ENCODE peak calls at places on chromosomes 5 and 9, in eight cellular contexts. T is HCT116, N is neural progenitor cell, K is hepatocyte, Z is GM23338, O is SK-N-SH, S is MM.1S, L is GM23248. J is an unnamed sample.

GRCh38 chr9:70053864-70054263 is 10.2 kb downstream of the MAMDC2 start:
- DNase-seq in T (peak; percentile 31), N (no peak), K (no peak), Z (no peak), O (no peak), S (no peak), L (no peak), J (no peak)

GRCh38 chr5:15600035-15600434 is 100.1 kb downstream of the FBXL7 start:
- DNase-seq in T (no peak), N (no peak), K (no peak), Z (no peak), O (no peak), S (no peak), L (no peak), J (no peak)

GRCh38 chr9:78123808-78124207 is 92.2 kb upstream of the GNAQ start:
- DNase-seq in T (no peak), N (no peak), K (no peak), Z (no peak), O (no peak), S (no peak), L (no peak), J (no peak)

GRCh38 chr9:18490591-18491370 is 16.8 kb downstream of the ADAMTSL1 start:
- DNase-seq in T (no peak), N (no peak), K (no peak), Z (no peak), O (no peak), S (no peak), L (peak; percentile 98), J (no peak)

GRCh38 chr9:110217656-110218099 is 9.7 kb upstream of the C9orf152 start:
- DNase-seq in T (peak; percentile 48), N (peak; percentile 52), K (peak; percentile 62), Z (peak; percentile 78), O (peak; percentile 35), S (peak; percentile 74), L (peak; percentile 66), J (peak; percentile 69)

GRCh38 chr9:27634879-27635278 is 61.6 kb upstream of the C9orf72 start:
- DNase-seq in T (no peak), N (no peak), K (no peak), Z (no peak), O (no peak), S (peak; percentile 19), L (no peak), J (no peak)

GRCh38 chr9:96344458-96345180 is 38.9 kb downstream of the SLC35D2 start:
- DNase-seq in T (peak; percentile 73), N (peak; percentile 44), K (peak; percentile 88), Z (peak; percentile 81), O (peak; percentile 63), S (no peak), L (peak; percentile 89), J (peak; percentile 2)

GRCh38 chr9:89477811-89478583 is 19.9 kb downstream of the SEMA4D start:
- DNase-seq in T (no peak), N (no peak), K (peak; percentile 55), Z (no peak), O (no peak), S (no peak), L (no peak), J (no peak)

GRCh38 chr9:104863180-104863883 is 64.6 kb downstream of the ABCA1 start:
- DNase-seq in T (peak; percentile 44), N (peak; percentile 88), K (peak; percentile 78), Z (peak; percentile 91), O (peak; percentile 82), S (peak; percentile 68), L (peak; percentile 94), J (peak; percentile 84)

GRCh38 chr9:95752129-95752731 is 123.3 kb upstream of the ERCC6L2 start:
- DNase-seq in T (no peak), N (peak; percentile 37), K (no peak), Z (peak; percentile 50), O (no peak), S (no peak), L (no peak), J (no peak)

GRCh38 chr9:79233542-79233941 is 338.2 kb upstream of the TLE4 start:
- DNase-seq in T (peak; percentile 22), N (peak; percentile 24), K (peak; percentile 32), Z (peak; percentile 82), O (peak; percentile 24), S (peak; percentile 18), L (peak; percentile 61), J (peak; percentile 8)

GRCh38 chr9:110536802-110537201 is 42.7 kb downstream of the SVEP1 start:
- DNase-seq in T (no peak), N (no peak), K (no peak), Z (no peak), O (no peak), S (no peak), L (peak; percentile 85), J (no peak)

GRCh38 chr9:114289571-114290481 is 33.1 kb upstream of the ORM1 start:
- DNase-seq in T (no peak), N (no peak), K (no peak), Z (no peak), O (no peak), S (no peak), L (no peak), J (no peak)

GRCh38 chr5:149403923-149404745 is 25.0 kb upstream of the IL17B start:
- DNase-seq in T (no peak), N (no peak), K (peak; percentile 12), Z (no peak), O (no peak), S (no peak), L (peak; percentile 94), J (no peak)

GRCh38 chr9:111427186-111427585 is 57.0 kb downstream of the ECPAS start:
- DNase-seq in T (peak; percentile 15), N (no peak), K (no peak), Z (no peak), O (no peak), S (no peak), L (peak; percentile 86), J (no peak)

GRCh38 chr9:34591911-34592866 is 2.7 kb upstream of the CNTFR start:
- DNase-seq in T (no peak), N (no peak), K (no peak), Z (no peak), O (no peak), S (no peak), L (no peak), J (no peak)

GRCh38 chr9:3931996-3932906 is 367.6 kb downstream of the GLIS3 start:
- DNase-seq in T (no peak), N (no peak), K (no peak), Z (no peak), O (no peak), S (no peak), L (peak; percentile 81), J (no peak)

GRCh38 chr5:40682431-40683017 is 2.8 kb downstream of the PTGER4 start:
- DNase-seq in T (no peak), N (no peak), K (no peak), Z (no peak), O (no peak), S (no peak), L (no peak), J (no peak)
- H3K36me3 ChIP-seq in T (no peaks in the 10 kb centered on the region), N (no peaks in the 10 kb centered on the region), K (no peaks in the 10 kb centered on the region), Z (no peaks in the 10 kb centered on the region), O (no peaks in the 10 kb centered on the region), S (no peaks in the 10 kb centered on the region), L (no peaks in the 10 kb centered on the region), J (no peaks in the 10 kb centered on the region)

DNA sequence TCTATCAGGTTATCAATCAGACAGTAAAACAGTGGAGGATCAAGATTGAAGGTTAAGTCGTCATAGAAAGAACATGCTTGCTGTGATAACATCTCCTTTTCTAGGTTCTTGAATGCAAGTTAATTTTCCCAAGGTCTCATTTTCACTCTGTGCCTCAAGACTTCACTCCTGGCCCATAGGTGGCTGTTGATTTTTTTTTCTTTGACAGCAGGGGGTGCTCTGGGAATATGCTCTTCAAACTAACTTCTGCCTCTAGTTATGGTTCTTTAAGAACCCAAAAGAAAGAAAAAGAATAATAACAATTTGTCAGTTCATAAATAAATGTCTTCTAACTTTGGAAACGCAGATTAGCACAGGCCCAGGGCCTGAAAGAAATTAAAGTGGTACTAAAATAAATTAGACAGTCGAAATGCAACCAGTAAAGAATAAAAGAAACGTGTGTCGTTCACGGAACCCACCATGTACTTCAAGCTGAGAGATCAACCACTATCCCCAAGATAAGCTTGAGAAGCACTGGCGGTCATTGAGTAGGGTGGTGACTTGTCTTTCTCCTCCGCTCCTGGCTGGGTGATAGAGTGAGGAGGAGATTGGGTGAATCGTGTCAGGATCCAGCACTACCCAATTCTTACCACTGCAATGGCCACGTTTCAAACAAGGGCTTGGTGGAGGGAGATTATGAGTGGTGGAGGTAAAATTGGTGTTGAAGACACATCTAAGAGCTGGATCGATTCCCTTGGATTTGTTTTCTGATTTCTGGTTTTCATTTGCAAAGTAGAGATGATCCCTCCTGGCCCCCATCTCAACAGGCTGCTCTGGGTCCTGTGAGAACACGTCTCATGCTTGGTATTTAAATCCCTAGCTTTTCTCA is 93.4 kb upstream of the IRX4 start:
- DNase-seq in T (peak; percentile 4), N (no peak), K (no peak), Z (no peak), O (no peak), S (no peak), L (no peak), J (no peak)
- TF ChIP-seq EZH2phosphoT487 in T (no peak), N (no peak), K (no peak), Z (no peak), O (no peak), S (no peak), L (no peak), J (no peak)

GRCh38 chr5:58455495-58455894 is 4.4 kb downstream of the PLK2 start:
- DNase-seq in T (no peak), N (no peak), K (no peak), Z (no peak), O (no peak), S (no peak), L (no peak), J (no peak)

GRCh38 chr5:58455066-58455465 is 4.8 kb downstream of the PLK2 start:
- DNase-seq in T (no peak), N (no peak), K (no peak), Z (no peak), O (no peak), S (no peak), L (peak; percentile 44), J (no peak)

GRCh38 chr5:58457040-58457439 is 2.8 kb downstream of the PLK2 start:
- DNase-seq in T (no peak), N (no peak), K (no peak), Z (no peak), O (no peak), S (no peak), L (no peak), J (no peak)

GRCh38 chr5:58456486-58456885 is 3.4 kb downstream of the PLK2 start:
- DNase-seq in T (no peak), N (no peak), K (no peak), Z (no peak), O (no peak), S (no peak), L (no peak), J (no peak)

DNA sequence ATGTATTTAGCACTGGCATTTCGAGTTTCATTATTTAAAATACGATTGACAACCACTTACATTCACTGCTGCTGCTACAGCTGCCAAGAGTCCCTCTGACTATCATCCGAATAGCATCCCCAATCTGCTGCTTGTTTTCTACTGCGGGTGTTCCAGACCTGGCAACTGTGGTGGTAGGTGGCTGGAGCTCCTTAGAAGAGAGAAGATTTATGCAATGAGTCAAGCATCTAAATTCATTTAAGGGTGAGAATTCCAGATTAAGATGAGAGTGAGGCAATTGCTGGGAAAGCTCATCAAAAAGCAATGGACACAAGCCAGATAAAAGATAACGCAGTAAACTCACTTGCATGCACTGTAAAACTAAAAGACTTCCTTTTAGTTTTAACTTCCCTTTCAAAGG is 3.9 kb downstream of the PLK2 start:
- DNase-seq in T (no peak), N (no peak), K (no peak), Z (no peak), O (no peak), S (no peak), L (no peak), J (no peak)
- H3K4me3 ChIP-seq in T (no peak overlapping the region), N (no peak overlapping the region), K (peak overlapping the region; percentile 85), Z (no peak overlapping the region), O (peak overlapping the region; percentile 93), S (no peak overlapping the region), L (peak overlapping the region; percentile 98), J (no peak overlapping the region)

GRCh38 chr5:14328144-14328543 is 185.0 kb downstream of the TRIO start:
- DNase-seq in T (no peak), N (no peak), K (no peak), Z (no peak), O (no peak), S (no peak), L (no peak), J (no peak)
- H3K36me3 ChIP-seq in T (no peaks in the 10 kb centered on the region), N (no peaks in the 10 kb centered on the region), K (no peaks in the 10 kb centered on the region), Z (no peaks in the 10 kb centered on the region), O (peaks cover 59% of the 10 kb centered on the region), S (no peaks in the 10 kb centered on the region), L (peaks cover 79% of the 10 kb centered on the region), J (no peaks in the 10 kb centered on the region)